ENCODE peak calls at places on chromosomes 1 and 21, in five cellular contexts. P is vagina, T is HCT116, U is upper lobe of right lung, J is neural progenitor cell. I is an unnamed sample. For H3K27me3, the result is how much of the 10 kb centered on the place peaks cover.

GRCh38 chr1:14314032-14314431 is 284.5 kb upstream of the KAZN start:
- DNase-seq in P (no peak), T (no peak), U (no peak), J (no peak), I (no peak)

GRCh38 chr21:38263493-38263892 is 6.7 kb downstream of the KCNJ15 start:
- DNase-seq in P (no peak), T (no peak), U (no peak), J (no peak), I (no peak)

GRCh38 chr21:45164124-45164511 is 89.7 kb downstream of the ADARB1 start:
- DNase-seq in P (no peak), T (no peak), U (no peak), J (no peak), I (no peak)

GRCh38 chr1:21663951-21664805 is 5.0 kb downstream of the RAP1GAP start:
- DNase-seq in P (no peak), T (no peak), U (peak), J (peak), I (peak)

GRCh38 chr1:47568763-47569162 is 130.9 kb downstream of the FOXD2 start:
- DNase-seq in P (no peak), T (no peak), U (no peak), J (no peak), I (no peak)

GRCh38 chr1:194268839-194269238 is 1082.4 kb upstream of the B3GALT2 start:
- DNase-seq in P (no peak), T (no peak), U (no peak), J (no peak), I (no peak)

GRCh38 chr1:161013591-161014513 is 7.1 kb downstream of the F11R start:
- DNase-seq in P (no peak), T (no peak), U (peak), J (no peak), I (peak)

GRCh38 chr1:1183833-1184775 is 10.4 kb downstream of the TTLL10 start:
- DNase-seq in P (no peak), T (no peak), U (no peak), J (no peak), I (no peak)

GRCh38 chr21:45618846-45619485 is 24.6 kb upstream of the PCBP3 start:
- DNase-seq in P (no peak), T (no peak), U (peak), J (no peak), I (peak)

GRCh38 chr1:17212487-17213121 is 7.7 kb downstream of the PADI1 start:
- DNase-seq in P (no peak), T (no peak), U (peak), J (peak), I (no peak)

GRCh38 chr1:171911506-171911905 is 70.2 kb downstream of the DNM3 start:
- DNase-seq in P (no peak), T (no peak), U (no peak), J (peak), I (no peak)

GRCh38 chr1:171910786-171911185 is 69.5 kb downstream of the DNM3 start:
- DNase-seq in P (no peak), T (no peak), U (no peak), J (no peak), I (no peak)

GRCh38 chr1:171912509-171913185 is 71.3 kb downstream of the DNM3 start:
- DNase-seq in P (no peak), T (no peak), U (no peak), J (no peak), I (no peak)

GRCh38 chr1:171916315-171916771 is 75.0 kb downstream of the DNM3 start:
- DNase-seq in P (no peak), T (peak), U (no peak), J (no peak), I (no peak)

DNA sequence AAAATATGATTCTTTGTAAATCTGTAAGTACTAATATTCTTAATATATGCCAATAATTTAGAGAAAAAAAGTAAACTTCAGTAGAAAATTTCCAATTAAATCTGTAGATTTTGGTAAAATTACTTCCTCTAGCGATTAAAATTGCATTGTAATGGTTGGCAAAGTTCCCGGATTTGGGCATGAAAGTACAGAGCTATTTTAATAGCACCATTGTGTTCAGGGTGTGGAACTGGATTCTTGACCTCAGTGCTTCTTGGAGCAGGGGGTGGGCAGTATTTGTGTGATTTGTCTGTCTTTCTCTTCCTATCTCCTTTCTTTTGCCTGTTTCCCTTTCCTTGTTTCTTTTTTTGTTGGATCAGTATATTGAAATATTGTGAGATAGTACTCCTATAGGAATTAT is 72.1 kb downstream of the DNM3 start:
- DNase-seq in P (no peak), T (peak), U (no peak), J (no peak), I (no peak)
- H3K27ac ChIP-seq in P (no peak), T (peak), U (peak), J (no peak), I (peak)

GRCh38 chr1:6300342-6301141 is 39.6 kb upstream of the GPR153 start:
- DNase-seq in P (no peak), T (no peak), U (no peak), J (no peak), I (peak)
- TF ChIP-seq CTCF in P (no peak), T (no peak), U (no peak), J (no peak), I (peak)

GRCh38 chr1:38527373-38527966 is 332.1 kb downstream of the RRAGC start:
- DNase-seq in P (no peak), T (peak), U (no peak), J (no peak), I (peak)
- H3K27me3 ChIP-seq in P (under half), T (under half), U (under half), J (under half), I (under half)

GRCh38 chr1:43286115-43286514 is 734 bp upstream of the C1orf210 start:
- DNase-seq in P (no peak), T (no peak), U (peak), J (no peak), I (peak)
- H3K27ac ChIP-seq in P (no peak), T (peak), U (no peak), J (no peak), I (peak)

GRCh38 chr1:204358145-204358544 is 1.6 kb downstream of the PLEKHA6 start:
- DNase-seq in P (no peak), T (no peak), U (no peak), J (no peak), I (peak)

GRCh38 chr1:204359131-204359473 is 627 bp downstream of the PLEKHA6 start:
- DNase-seq in P (no peak), T (no peak), U (no peak), J (peak), I (no peak)

GRCh38 chr1:204358605-204359004 is 1.1 kb downstream of the PLEKHA6 start:
- DNase-seq in P (no peak), T (no peak), U (no peak), J (no peak), I (no peak)

GRCh38 chr1:204360314-204360713 is 585 bp upstream of the PLEKHA6 start:
- DNase-seq in P (no peak), T (no peak), U (no peak), J (no peak), I (no peak)

GRCh38 chr1:204359474-204360255 is at the start of gene PLEKHA6:
- DNase-seq in P (no peak), T (no peak), U (no peak), J (peak), I (no peak)
- TF ChIP-seq CTCF in P (no peak), T (peak), U (peak), J (peak), I (peak)

GRCh38 chr1:110452330-110452729 is 1.4 kb downstream of the PROK1 start:
- DNase-seq in P (no peak), T (no peak), U (no peak), J (no peak), I (no peak)

GRCh38 chr1:110455151-110455550 is 4.2 kb downstream of the PROK1 start:
- DNase-seq in P (no peak), T (no peak), U (no peak), J (peak), I (no peak)

GRCh38 chr1:110450928-110451327 is at the start of gene PROK1:
- DNase-seq in P (no peak), T (no peak), U (no peak), J (no peak), I (no peak)

GRCh38 chr1:110454328-110454727 is 3.4 kb downstream of the PROK1 start:
- DNase-seq in P (no peak), T (no peak), U (no peak), J (no peak), I (no peak)

GRCh38 chr1:110453829-110454228 is 2.9 kb downstream of the PROK1 start:
- DNase-seq in P (no peak), T (no peak), U (no peak), J (no peak), I (peak)
- H3K27me3 ChIP-seq in P (under half), T (under half), U (under half), J (under half), I (under half)

DNA sequence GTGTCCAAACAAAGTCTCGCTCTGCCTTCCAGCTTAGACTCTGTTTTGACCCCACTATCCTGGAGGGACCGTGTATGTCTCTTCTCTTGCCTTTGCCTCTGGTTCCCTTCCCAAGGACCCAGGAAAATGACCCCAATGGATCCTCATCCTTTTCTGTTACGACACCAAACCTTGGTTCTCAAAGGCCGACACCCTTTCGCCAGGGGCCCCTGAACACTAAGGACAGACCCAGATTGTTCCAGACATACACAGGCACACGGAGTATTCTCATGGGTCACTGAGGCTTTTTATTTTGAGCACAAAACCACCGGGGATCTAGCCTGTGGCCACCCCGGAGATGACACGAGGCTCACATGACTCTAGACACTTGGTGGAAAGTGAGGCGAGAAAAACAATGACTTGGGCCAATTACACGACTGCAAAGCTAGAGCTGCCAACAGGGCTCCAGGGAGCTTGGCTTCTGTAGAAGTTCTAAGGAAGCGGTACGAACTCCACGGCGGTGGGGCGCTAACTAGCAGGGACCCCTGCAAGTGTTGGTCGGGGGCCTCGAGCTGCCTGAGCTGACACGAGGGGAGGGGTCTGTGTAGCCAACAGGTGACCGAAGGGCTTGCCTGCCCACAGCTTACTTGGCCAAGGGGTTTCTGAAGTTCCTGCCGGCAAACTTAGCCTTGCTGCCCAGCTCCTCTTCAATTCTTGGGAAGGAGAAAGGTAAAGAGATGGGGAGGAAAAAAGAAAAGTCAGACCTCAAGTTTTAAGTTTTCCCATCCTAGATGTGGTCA is 17.6 kb downstream of the ENO1 start:
- DNase-seq in P (no peak), T (no peak), U (no peak), J (no peak), I (no peak)
- H3K27ac ChIP-seq in P (no peak), T (no peak), U (no peak), J (peak), I (no peak)

GRCh38 chr1:8021676-8022266 is 4.3 kb downstream of the ERRFI1 start:
- DNase-seq in P (no peak), T (no peak), U (no peak), J (no peak), I (no peak)
- TF ChIP-seq CTCF in P (no peak), T (no peak), U (no peak), J (no peak), I (no peak)

GRCh38 chr1:3441449-3441848 is 13.0 kb upstream of the ARHGEF16 start:
- DNase-seq in P (no peak), T (no peak), U (no peak), J (no peak), I (no peak)
- H3K27me3 ChIP-seq in P (under half), T (under half), U (under half), J (under half), I (under half)

GRCh38 chr1:18429654-18430053 is 51.1 kb upstream of the KLHDC7A start:
- DNase-seq in P (no peak), T (no peak), U (no peak), J (no peak), I (no peak)
- H3K27ac ChIP-seq in P (no peak), T (no peak), U (no peak), J (no peak), I (no peak)